ENCODE peak calls at places on chromosomes 16 and 17, in ten cellular contexts. One of them, this sample, is unnamed.

GRCh38 chr16:75044800-75045361 is 46.1 kb downstream of the ZNRF1 start:
- DNase-seq in right atrium auricular region: peak
- DNase-seq in endodermal cell: no peak
- DNase-seq in heart right ventricle: peak
- DNase-seq in GM12865: peak
- DNase-seq in choroid plexus epithelial cell: peak
- DNase-seq in psoas muscle: peak
- DNase-seq in HCT116: no peak
- DNase-seq in BJ: peak
- DNase-seq in AG10803: peak
- DNase-seq in this sample: peak

GRCh38 chr17:36148559-36149295 is 27.7 kb downstream of the TBC1D3B start:
- DNase-seq in right atrium auricular region: peak
- DNase-seq in endodermal cell: peak
- DNase-seq in heart right ventricle: peak
- DNase-seq in GM12865: peak
- DNase-seq in choroid plexus epithelial cell: peak
- DNase-seq in psoas muscle: peak
- DNase-seq in HCT116: peak
- DNase-seq in BJ: no peak
- DNase-seq in AG10803: peak
- DNase-seq in this sample: peak

GRCh38 chr17:40364121-40364861 is at the start of gene GJD3:
- DNase-seq in right atrium auricular region: no peak
- DNase-seq in endodermal cell: peak
- DNase-seq in heart right ventricle: peak
- DNase-seq in GM12865: no peak
- DNase-seq in choroid plexus epithelial cell: peak
- DNase-seq in psoas muscle: no peak
- DNase-seq in HCT116: no peak
- DNase-seq in BJ: no peak
- DNase-seq in AG10803: no peak
- DNase-seq in this sample: no peak

GRCh38 chr17:75428775-75429469 is 23.4 kb upstream of the GRB2 start:
- DNase-seq in right atrium auricular region: no peak
- DNase-seq in endodermal cell: no peak
- DNase-seq in heart right ventricle: no peak
- DNase-seq in GM12865: no peak
- DNase-seq in choroid plexus epithelial cell: peak
- DNase-seq in psoas muscle: no peak
- DNase-seq in HCT116: no peak
- DNase-seq in BJ: peak
- DNase-seq in AG10803: peak
- DNase-seq in this sample: no peak

GRCh38 chr16:4475880-4476790 is at the start of gene HMOX2:
- DNase-seq in right atrium auricular region: peak
- DNase-seq in endodermal cell: peak
- DNase-seq in heart right ventricle: peak
- DNase-seq in GM12865: peak
- DNase-seq in choroid plexus epithelial cell: peak
- DNase-seq in psoas muscle: peak
- DNase-seq in HCT116: peak
- DNase-seq in BJ: no peak
- DNase-seq in AG10803: peak
- DNase-seq in this sample: peak

GRCh38 chr16:11963706-11964105 is 1.3 kb upstream of the TNFRSF17 start:
- DNase-seq in right atrium auricular region: no peak
- DNase-seq in endodermal cell: no peak
- DNase-seq in heart right ventricle: no peak
- DNase-seq in GM12865: no peak
- DNase-seq in choroid plexus epithelial cell: no peak
- DNase-seq in psoas muscle: no peak
- DNase-seq in HCT116: no peak
- DNase-seq in BJ: no peak
- DNase-seq in AG10803: no peak
- DNase-seq in this sample: no peak

GRCh38 chr17:7756968-7757367 is 39.4 kb downstream of the DNAH2 start:
- DNase-seq in right atrium auricular region: no peak
- DNase-seq in endodermal cell: no peak
- DNase-seq in heart right ventricle: no peak
- DNase-seq in GM12865: no peak
- DNase-seq in choroid plexus epithelial cell: no peak
- DNase-seq in psoas muscle: no peak
- DNase-seq in HCT116: no peak
- DNase-seq in BJ: no peak
- DNase-seq in AG10803: no peak
- DNase-seq in this sample: no peak

GRCh38 chr17:38912221-38912813 is 13.1 kb upstream of the LASP1NB start:
- DNase-seq in right atrium auricular region: no peak
- DNase-seq in endodermal cell: peak
- DNase-seq in heart right ventricle: peak
- DNase-seq in GM12865: no peak
- DNase-seq in choroid plexus epithelial cell: peak
- DNase-seq in psoas muscle: peak
- DNase-seq in HCT116: no peak
- DNase-seq in BJ: no peak
- DNase-seq in AG10803: peak
- DNase-seq in this sample: no peak

GRCh38 chr17:33521784-33522183 is 228.7 kb upstream of the ASIC2 start:
- DNase-seq in right atrium auricular region: no peak
- DNase-seq in endodermal cell: peak
- DNase-seq in heart right ventricle: no peak
- DNase-seq in GM12865: peak
- DNase-seq in choroid plexus epithelial cell: peak
- DNase-seq in psoas muscle: no peak
- DNase-seq in HCT116: no peak
- DNase-seq in BJ: no peak
- DNase-seq in AG10803: no peak
- DNase-seq in this sample: no peak

GRCh38 chr17:10907370-10907769 is 69.5 kb upstream of the PIRT start:
- DNase-seq in right atrium auricular region: no peak
- DNase-seq in endodermal cell: peak
- DNase-seq in heart right ventricle: peak
- DNase-seq in GM12865: no peak
- DNase-seq in choroid plexus epithelial cell: no peak
- DNase-seq in psoas muscle: no peak
- DNase-seq in HCT116: no peak
- DNase-seq in BJ: no peak
- DNase-seq in AG10803: no peak
- DNase-seq in this sample: no peak

GRCh38 chr17:16473286-16474011 is 18.5 kb downstream of the LRRC75A start:
- DNase-seq in right atrium auricular region: no peak
- DNase-seq in endodermal cell: peak
- DNase-seq in heart right ventricle: no peak
- DNase-seq in GM12865: no peak
- DNase-seq in choroid plexus epithelial cell: no peak
- DNase-seq in psoas muscle: no peak
- DNase-seq in HCT116: no peak
- DNase-seq in BJ: no peak
- DNase-seq in AG10803: no peak
- DNase-seq in this sample: no peak

GRCh38 chr17:41527076-41528023 is 758 bp downstream of the KRT19 start:
- DNase-seq in right atrium auricular region: no peak
- DNase-seq in endodermal cell: peak
- DNase-seq in heart right ventricle: no peak
- DNase-seq in GM12865: no peak
- DNase-seq in choroid plexus epithelial cell: no peak
- DNase-seq in psoas muscle: no peak
- DNase-seq in HCT116: no peak
- DNase-seq in BJ: no peak
- DNase-seq in AG10803: no peak
- DNase-seq in this sample: no peak

GRCh38 chr16:62068747-62069146 is 32.5 kb upstream of the CDH8 start:
- DNase-seq in right atrium auricular region: no peak
- DNase-seq in endodermal cell: peak
- DNase-seq in heart right ventricle: no peak
- DNase-seq in GM12865: peak
- DNase-seq in choroid plexus epithelial cell: no peak
- DNase-seq in psoas muscle: no peak
- DNase-seq in HCT116: no peak
- DNase-seq in BJ: no peak
- DNase-seq in AG10803: no peak
- DNase-seq in this sample: peak

GRCh38 chr17:78368348-78368747 is 8.5 kb upstream of the SOCS3 start:
- DNase-seq in right atrium auricular region: no peak
- DNase-seq in endodermal cell: no peak
- DNase-seq in heart right ventricle: no peak
- DNase-seq in GM12865: no peak
- DNase-seq in choroid plexus epithelial cell: no peak
- DNase-seq in psoas muscle: no peak
- DNase-seq in HCT116: no peak
- DNase-seq in BJ: no peak
- DNase-seq in AG10803: no peak
- DNase-seq in this sample: no peak

GRCh38 chr17:19410875-19411291 is at the start of gene RNF112:
- DNase-seq in right atrium auricular region: no peak
- DNase-seq in endodermal cell: peak
- DNase-seq in heart right ventricle: peak
- DNase-seq in GM12865: no peak
- DNase-seq in choroid plexus epithelial cell: peak
- DNase-seq in psoas muscle: peak
- DNase-seq in HCT116: no peak
- DNase-seq in BJ: no peak
- DNase-seq in AG10803: peak
- DNase-seq in this sample: no peak
- TF ChIP-seq CTCF in right atrium auricular region: no peak
- TF ChIP-seq CTCF in endodermal cell: no peak
- TF ChIP-seq CTCF in heart right ventricle: no peak
- TF ChIP-seq CTCF in GM12865: no peak
- TF ChIP-seq CTCF in choroid plexus epithelial cell: peak
- TF ChIP-seq CTCF in psoas muscle: no peak
- TF ChIP-seq CTCF in HCT116: no peak
- TF ChIP-seq CTCF in BJ: no peak
- TF ChIP-seq CTCF in AG10803: peak
- TF ChIP-seq CTCF in this sample: no peak

GRCh38 chr17:3598078-3598477 is 11.1 kb downstream of the TRPV1 start:
- DNase-seq in right atrium auricular region: no peak
- DNase-seq in endodermal cell: no peak
- DNase-seq in heart right ventricle: no peak
- DNase-seq in GM12865: no peak
- DNase-seq in choroid plexus epithelial cell: no peak
- DNase-seq in psoas muscle: no peak
- DNase-seq in HCT116: no peak
- DNase-seq in BJ: no peak
- DNase-seq in AG10803: no peak
- DNase-seq in this sample: no peak

GRCh38 chr17:3603870-3604259 is 5.3 kb downstream of the TRPV1 start:
- DNase-seq in right atrium auricular region: no peak
- DNase-seq in endodermal cell: no peak
- DNase-seq in heart right ventricle: no peak
- DNase-seq in GM12865: no peak
- DNase-seq in choroid plexus epithelial cell: no peak
- DNase-seq in psoas muscle: no peak
- DNase-seq in HCT116: no peak
- DNase-seq in BJ: no peak
- DNase-seq in AG10803: no peak
- DNase-seq in this sample: no peak

GRCh38 chr17:3600529-3601205 is 8.5 kb downstream of the TRPV1 start:
- DNase-seq in right atrium auricular region: no peak
- DNase-seq in endodermal cell: no peak
- DNase-seq in heart right ventricle: no peak
- DNase-seq in GM12865: no peak
- DNase-seq in choroid plexus epithelial cell: no peak
- DNase-seq in psoas muscle: no peak
- DNase-seq in HCT116: no peak
- DNase-seq in BJ: no peak
- DNase-seq in AG10803: no peak
- DNase-seq in this sample: no peak

GRCh38 chr17:3603119-3603869 is 5.9 kb downstream of the TRPV1 start:
- DNase-seq in right atrium auricular region: no peak
- DNase-seq in endodermal cell: no peak
- DNase-seq in heart right ventricle: no peak
- DNase-seq in GM12865: no peak
- DNase-seq in choroid plexus epithelial cell: peak
- DNase-seq in psoas muscle: no peak
- DNase-seq in HCT116: no peak
- DNase-seq in BJ: peak
- DNase-seq in AG10803: peak
- DNase-seq in this sample: peak

DNA sequence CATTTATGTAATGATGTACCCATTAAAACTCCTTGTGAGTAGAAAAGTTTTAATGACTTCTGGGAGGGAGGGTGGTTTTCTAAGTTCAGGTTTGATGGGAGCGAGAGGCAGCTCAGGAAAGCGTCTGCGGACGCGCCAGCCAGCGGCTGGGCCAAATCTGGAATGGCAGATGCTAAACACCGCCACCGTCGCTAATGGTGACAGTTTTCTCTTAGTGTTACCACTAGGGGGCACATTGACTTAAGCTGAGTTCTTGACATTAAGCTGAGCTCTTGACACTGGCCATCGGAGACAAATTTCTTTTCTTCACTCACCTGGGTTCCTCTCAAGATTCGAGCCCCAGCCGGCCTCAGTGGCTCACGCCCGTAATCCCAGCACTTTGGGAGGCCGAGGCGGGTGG is 6.7 kb downstream of the TRPV1 start:
- DNase-seq in right atrium auricular region: no peak
- DNase-seq in endodermal cell: peak
- DNase-seq in heart right ventricle: no peak
- DNase-seq in GM12865: peak
- DNase-seq in choroid plexus epithelial cell: peak
- DNase-seq in psoas muscle: no peak
- DNase-seq in HCT116: peak
- DNase-seq in BJ: no peak
- DNase-seq in AG10803: peak
- DNase-seq in this sample: peak
- TF ChIP-seq CTCF in right atrium auricular region: peak
- TF ChIP-seq CTCF in endodermal cell: peak
- TF ChIP-seq CTCF in heart right ventricle: peak
- TF ChIP-seq CTCF in GM12865: peak
- TF ChIP-seq CTCF in choroid plexus epithelial cell: peak
- TF ChIP-seq CTCF in psoas muscle: peak
- TF ChIP-seq CTCF in HCT116: peak
- TF ChIP-seq CTCF in BJ: peak
- TF ChIP-seq CTCF in AG10803: peak
- TF ChIP-seq CTCF in this sample: no peak

DNA sequence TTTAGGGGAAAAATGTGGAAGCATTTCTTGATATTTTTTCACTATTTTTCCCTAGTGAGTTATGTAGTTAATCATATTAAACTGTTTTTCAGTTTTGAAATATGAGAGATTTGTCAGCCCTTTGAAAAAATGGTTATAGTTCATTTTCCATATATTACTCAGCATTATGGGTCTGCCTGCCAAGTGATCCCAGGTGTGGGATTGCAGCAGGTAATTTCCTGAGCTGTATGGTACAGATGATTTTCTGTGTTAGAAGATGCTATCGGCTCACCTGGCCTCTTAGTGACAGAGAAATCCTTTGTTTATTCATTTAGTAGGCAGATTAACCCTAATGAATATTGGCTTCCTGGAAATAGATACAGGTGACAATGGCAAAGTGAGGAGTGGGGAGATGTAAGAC is 275.1 kb upstream of the TBX2 start:
- DNase-seq in right atrium auricular region: no peak
- DNase-seq in endodermal cell: no peak
- DNase-seq in heart right ventricle: no peak
- DNase-seq in GM12865: no peak
- DNase-seq in choroid plexus epithelial cell: no peak
- DNase-seq in psoas muscle: no peak
- DNase-seq in HCT116: no peak
- DNase-seq in BJ: no peak
- DNase-seq in AG10803: no peak
- DNase-seq in this sample: no peak
- TF ChIP-seq CTCF in right atrium auricular region: no peak
- TF ChIP-seq CTCF in endodermal cell: no peak
- TF ChIP-seq CTCF in heart right ventricle: no peak
- TF ChIP-seq CTCF in GM12865: no peak
- TF ChIP-seq CTCF in choroid plexus epithelial cell: no peak
- TF ChIP-seq CTCF in psoas muscle: no peak
- TF ChIP-seq CTCF in HCT116: no peak
- TF ChIP-seq CTCF in BJ: no peak
- TF ChIP-seq CTCF in AG10803: no peak
- TF ChIP-seq CTCF in this sample: no peak

GRCh38 chr16:9124908-9125584 is 33.6 kb downstream of the HAPSTR1 start:
- DNase-seq in right atrium auricular region: peak
- DNase-seq in endodermal cell: no peak
- DNase-seq in heart right ventricle: no peak
- DNase-seq in GM12865: no peak
- DNase-seq in choroid plexus epithelial cell: no peak
- DNase-seq in psoas muscle: no peak
- DNase-seq in HCT116: no peak
- DNase-seq in BJ: no peak
- DNase-seq in AG10803: no peak
- DNase-seq in this sample: no peak
- TF ChIP-seq CTCF in right atrium auricular region: no peak
- TF ChIP-seq CTCF in endodermal cell: peak
- TF ChIP-seq CTCF in heart right ventricle: no peak
- TF ChIP-seq CTCF in GM12865: no peak
- TF ChIP-seq CTCF in choroid plexus epithelial cell: no peak
- TF ChIP-seq CTCF in psoas muscle: no peak
- TF ChIP-seq CTCF in HCT116: no peak
- TF ChIP-seq CTCF in BJ: no peak
- TF ChIP-seq CTCF in AG10803: no peak
- TF ChIP-seq CTCF in this sample: no peak